ENCODE peak calls at places on chromosomes 5 and 9, in four cellular contexts. X is testis, C is suprapubic skin, N is IMR-90. R is an unnamed sample.

GRCh38 chr5:133400120-133400519 is 212.2 kb downstream of the FSTL4 start:
- DNase-seq in N (no peak), X (no peak), C (no peak), R (no peak)

GRCh38 chr5:50738864-50739263 is 72.4 kb downstream of the PARP8 start:
- DNase-seq in X (no peak), N (no peak), C (no peak), R (no peak)

GRCh38 chr9:135074354-135075233 is 12.9 kb upstream of the OLFM1 start:
- DNase-seq in X (no peak), N (no peak), C (peak; percentile 78), R (no peak)

GRCh38 chr5:139340051-139340450 is 1.6 kb upstream of the PAIP2 start:
- DNase-seq in N (peak; percentile 46), C (no peak), X (no peak), R (no peak)

GRCh38 chr9:100222674-100223073 is 123.6 kb downstream of the INVS start:
- DNase-seq in C (no peak), N (peak; percentile 53), X (no peak), R (no peak)

GRCh38 chr5:175390352-175391083 is 53.5 kb downstream of the DRD1 start:
- DNase-seq in C (no peak), X (no peak), N (no peak), R (no peak)

GRCh38 chr9:114266969-114267368 is 55.9 kb upstream of the ORM1 start:
- DNase-seq in C (no peak), X (no peak), N (peak; percentile 68), R (no peak)

GRCh38 chr5:15008476-15008875 is 136.9 kb upstream of the ANKH start:
- DNase-seq in X (peak; percentile 26), N (peak; percentile 98), C (peak; percentile 95), R (peak; percentile 98)

GRCh38 chr9:136117291-136118060 is 1.2 kb downstream of the TMEM250 start:
- DNase-seq in N (no peak), C (no peak), X (peak; percentile 48), R (no peak)

GRCh38 chr9:98289811-98290210 is 34.4 kb upstream of the TBC1D2 start:
- DNase-seq in X (no peak), N (no peak), C (no peak), R (no peak)

GRCh38 chr5:67043789-67044511 is 152.6 kb downstream of the CD180 start:
- DNase-seq in N (no peak), X (no peak), C (no peak), R (no peak)

GRCh38 chr9:138053321-138053868 is 175.8 kb downstream of the CACNA1B start:
- DNase-seq in N (no peak), C (peak; percentile 47), X (peak; percentile 18), R (no peak)

DNA sequence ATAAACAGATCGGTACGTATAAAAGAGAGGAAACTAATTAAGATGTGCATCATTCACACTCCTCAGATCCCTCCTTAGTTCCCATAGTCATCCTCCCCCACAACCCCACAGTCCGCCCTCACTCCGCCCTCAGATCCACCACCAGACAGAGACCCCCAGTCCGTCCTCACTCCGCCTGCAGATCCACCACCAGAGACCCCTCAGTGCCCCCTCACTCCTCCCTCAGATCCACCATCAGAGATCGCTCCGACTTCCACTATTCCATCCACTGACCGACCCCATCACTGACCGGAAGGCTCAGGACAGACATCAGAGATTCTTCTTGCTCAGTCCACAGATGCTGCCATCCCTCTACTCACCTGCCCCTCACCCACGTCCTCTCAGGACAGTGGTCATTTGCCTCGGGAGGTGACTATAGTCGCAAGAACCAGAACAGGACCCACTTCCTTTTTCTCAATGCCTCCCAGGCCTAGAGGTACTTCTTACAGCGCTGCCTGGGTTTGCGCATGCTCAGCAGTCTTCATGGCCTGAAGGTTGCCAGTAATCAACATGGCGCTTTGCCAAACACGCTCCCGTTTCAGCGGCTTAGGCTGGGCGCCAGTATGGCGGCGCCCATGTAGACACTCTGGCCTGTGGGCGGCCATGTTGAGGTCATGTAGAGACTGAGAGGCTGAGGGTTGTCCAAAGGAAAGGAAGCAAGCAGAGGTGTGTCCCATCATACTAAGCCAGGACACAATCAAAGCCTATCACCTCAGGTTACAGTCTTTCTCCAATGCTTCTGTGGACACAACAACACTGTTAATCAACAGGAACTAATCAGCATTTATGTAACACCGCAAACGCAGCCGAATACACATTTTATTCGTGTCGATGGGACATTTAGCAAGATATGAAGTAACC is at the start of gene ZNF484:
- DNase-seq in N (peak; percentile 97), X (peak; percentile 98), C (peak; percentile 98), R (peak; percentile 99)
- TF ChIP-seq POLR2A in N (peak; percentile 74), X (no peak), C (no peak), R (no peak)

DNA sequence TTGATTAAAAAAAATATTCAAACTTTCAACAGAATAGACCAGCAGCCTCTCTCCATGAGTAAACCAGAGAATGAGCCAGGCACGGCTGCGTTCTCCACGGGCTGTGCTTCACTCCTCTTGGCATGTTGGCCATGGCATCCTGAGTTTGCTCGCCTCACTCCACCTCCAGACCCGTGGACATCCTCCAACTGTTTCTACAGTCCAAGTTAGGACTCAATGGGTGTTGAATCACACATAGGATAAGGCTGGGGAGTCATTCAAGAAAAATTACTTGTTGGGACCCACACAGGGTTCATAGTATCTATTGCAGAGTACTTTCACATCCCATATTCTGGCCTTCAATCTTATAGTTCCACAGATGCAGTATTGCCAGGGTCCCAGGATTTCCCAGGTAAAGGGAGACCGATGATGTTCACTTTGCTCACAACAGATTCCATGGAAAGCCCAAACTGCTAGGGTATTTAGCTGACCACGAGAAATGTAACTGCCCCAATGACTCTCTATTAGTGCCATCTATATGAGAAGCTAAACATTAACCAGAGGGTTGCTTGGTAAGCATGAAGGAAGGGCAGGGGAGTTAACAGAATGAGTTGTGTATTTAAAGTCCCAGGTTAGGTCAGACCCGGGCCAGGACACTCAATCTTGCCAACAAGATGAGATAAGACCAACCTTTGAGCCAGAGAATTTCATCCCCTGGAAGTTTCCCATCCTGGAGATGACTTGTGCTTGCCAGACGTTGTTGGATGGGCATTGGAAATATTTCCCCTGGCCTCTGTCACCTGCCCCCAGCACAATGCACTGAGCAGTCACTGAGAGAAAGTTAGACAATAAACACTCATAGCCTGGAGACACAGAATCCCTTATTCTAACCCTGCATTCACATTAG is 19.7 kb upstream of the GDA start:
- DNase-seq in N (no peak), X (no peak), C (no peak), R (no peak)
- TF ChIP-seq POLR2A in N (no peak), X (no peak), C (no peak), R (no peak)

DNA sequence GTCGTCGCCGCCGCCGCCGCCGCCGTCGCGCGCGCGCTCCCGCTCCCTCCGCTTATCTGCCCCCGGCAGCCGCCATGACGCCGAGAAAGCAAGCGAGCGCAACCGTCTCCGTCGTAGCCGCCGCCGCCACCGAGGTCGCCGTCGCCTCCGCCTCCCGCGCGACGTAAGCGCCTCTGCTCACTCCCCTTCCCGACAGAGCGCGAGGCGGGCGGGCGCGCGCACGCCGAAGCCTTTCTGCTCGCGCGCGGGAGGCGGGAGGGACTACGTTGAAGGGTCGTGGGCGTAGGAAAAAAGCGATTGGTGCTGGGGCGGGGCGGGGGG is at the start of gene CHD1:
- DNase-seq in C (peak; percentile 94), N (peak; percentile 94), X (peak; percentile 95), R (peak; percentile 98)
- TF ChIP-seq POLR2A in C (no peak), N (peak; percentile 33), X (no peak), R (no peak)

DNA sequence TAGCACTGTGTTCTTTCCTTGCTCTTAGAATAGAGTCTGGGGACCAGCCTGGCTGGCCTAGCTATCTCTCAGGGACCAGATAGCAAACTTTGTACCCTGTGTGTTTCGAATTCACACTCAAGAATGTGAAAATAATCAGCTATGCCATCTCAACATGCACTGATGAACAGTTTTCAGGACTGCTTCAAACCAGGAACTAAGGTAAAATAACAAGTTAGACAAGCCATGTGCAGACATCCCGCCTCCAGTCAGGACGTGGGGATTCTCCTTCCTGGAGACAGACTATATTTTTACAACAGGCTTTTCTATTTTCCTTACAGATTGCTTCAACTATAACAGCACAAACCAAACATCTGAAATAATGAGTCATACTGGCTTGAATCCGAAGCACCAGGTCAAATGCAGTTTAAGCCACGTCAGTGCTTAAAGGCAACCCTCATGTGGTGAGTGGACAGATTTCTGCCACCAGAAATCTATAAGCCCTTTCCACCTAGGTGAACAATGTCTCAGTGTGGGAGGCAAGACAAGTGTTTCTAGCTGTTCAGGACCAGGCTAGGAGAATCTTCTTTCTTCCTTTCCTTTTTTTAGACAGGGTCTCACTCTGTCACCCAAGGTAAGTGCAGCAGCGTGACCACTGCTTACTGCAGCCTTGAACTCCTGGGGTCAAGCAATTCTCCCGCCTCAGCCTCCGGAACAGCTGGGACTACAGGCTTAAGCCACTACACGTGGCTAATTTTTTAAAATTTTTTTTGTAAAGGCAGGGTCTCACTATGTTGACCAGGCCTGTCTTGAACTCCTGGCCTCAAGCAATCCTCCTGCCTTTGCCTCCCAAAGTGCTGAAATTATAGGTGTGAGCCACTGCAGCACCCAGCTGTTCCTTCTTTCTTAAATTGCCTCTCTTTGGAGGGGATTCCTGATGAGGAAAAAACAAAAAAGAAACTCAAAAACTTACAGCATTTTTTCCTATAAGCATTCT is 53.3 kb downstream of the LHFPL2 start:
- DNase-seq in C (no peak), N (peak; percentile 100), X (no peak), R (peak; percentile 44)
- TF ChIP-seq POLR2A in C (no peak), N (peak; percentile 61), X (no peak), R (no peak)

GRCh38 chr9:35658144-35658893 is at the start of gene CCDC107:
- DNase-seq in C (peak; percentile 90), N (peak; percentile 81), X (peak; percentile 86), R (peak; percentile 71)
- TF ChIP-seq POLR2A in C (peak; percentile 76), N (peak; percentile 89), X (peak; percentile 86), R (no peak)